ENCODE peak calls at places on chromosomes 5 and 9, in seven cellular contexts. P is GM12892, E is GM12878, Z is SK-N-SH, H is K562, T is HepG2, A is H1. V is an unnamed sample.

GRCh38 chr5:75373862-75374261 is 36.8 kb downstream of the HMGCR start:
- DNase-seq in P (no peak), E (no peak), Z (no peak), H (no peak), T (peak), A (no peak), V (no peak)

GRCh38 chr9:124657526-124657925 is 113.6 kb downstream of the NR6A1 start:
- DNase-seq in P (no peak), E (no peak), Z (no peak), H (no peak), T (no peak), A (no peak), V (no peak)

GRCh38 chr5:141478321-141478945 is 2.7 kb downstream of the PCDHGC3 start:
- DNase-seq in P (no peak), E (no peak), Z (no peak), H (no peak), T (no peak), A (peak), V (no peak)

GRCh38 chr5:32297181-32298055 is 15.3 kb downstream of the MTMR12 start:
- DNase-seq in P (no peak), E (no peak), Z (no peak), H (no peak), T (no peak), A (no peak), V (no peak)

GRCh38 chr9:85344901-85345300 is 396.9 kb downstream of the AGTPBP1 start:
- DNase-seq in P (no peak), E (no peak), Z (no peak), H (no peak), T (no peak), A (no peak), V (no peak)

GRCh38 chr9:136016882-136017812 is 56.0 kb upstream of the UBAC1 start:
- DNase-seq in P (peak), E (no peak), Z (peak), H (no peak), T (no peak), A (no peak), V (no peak)

GRCh38 chr5:23352437-23352836 is 155.0 kb upstream of the PRDM9 start:
- DNase-seq in P (no peak), E (no peak), Z (no peak), H (no peak), T (peak), A (peak), V (no peak)

GRCh38 chr5:118937393-118938061 is 50.8 kb downstream of the DTWD2 start:
- DNase-seq in P (no peak), E (peak), Z (no peak), H (no peak), T (peak), A (no peak), V (no peak)

GRCh38 chr5:155027993-155028629 is 14.6 kb downstream of the KIF4B start:
- DNase-seq in P (no peak), E (no peak), Z (no peak), H (no peak), T (peak), A (no peak), V (no peak)

GRCh38 chr9:22337261-22337660 is 109.4 kb upstream of the DMRTA1 start:
- DNase-seq in P (no peak), E (no peak), Z (no peak), H (no peak), T (no peak), A (no peak), V (no peak)

GRCh38 chr5:91361055-91361701 is 21.9 kb downstream of the ARRDC3 start:
- DNase-seq in P (no peak), E (peak), Z (no peak), H (no peak), T (no peak), A (no peak), V (no peak)

GRCh38 chr5:180643191-180643851 is 6.1 kb downstream of the FLT4 start:
- DNase-seq in P (peak), E (no peak), Z (peak), H (no peak), T (no peak), A (no peak), V (peak)

GRCh38 chr5:68337235-68337634 is 121.7 kb downstream of the PIK3R1 start:
- DNase-seq in P (no peak), E (no peak), Z (no peak), H (no peak), T (no peak), A (no peak), V (no peak)

GRCh38 chr5:136350339-136350738 is 15.0 kb downstream of the TRPC7 start:
- DNase-seq in P (no peak), E (no peak), Z (no peak), H (no peak), T (no peak), A (no peak), V (no peak)

GRCh38 chr9:91905237-91905650 is 44.8 kb downstream of the ROR2 start:
- DNase-seq in P (no peak), E (no peak), Z (no peak), H (no peak), T (no peak), A (no peak), V (no peak)

GRCh38 chr9:120608421-120608820 is 28.5 kb upstream of the CDK5RAP2 start:
- DNase-seq in P (no peak), E (no peak), Z (no peak), H (no peak), T (no peak), A (no peak), V (no peak)

GRCh38 chr9:129174724-129175514 is 3.1 kb downstream of the IER5L start:
- DNase-seq in P (no peak), E (no peak), Z (peak), H (peak), T (peak), A (no peak), V (no peak)

GRCh38 chr5:168706655-168707069 is 127.5 kb upstream of the PANK3 start:
- DNase-seq in P (no peak), E (no peak), Z (peak), H (no peak), T (peak), A (peak), V (no peak)

GRCh38 chr5:135566422-135567416 is 12.1 kb downstream of the CXCL14 start:
- DNase-seq in P (no peak), E (no peak), Z (no peak), H (peak), T (no peak), A (no peak), V (no peak)

GRCh38 chr9:79565245-79565644 is 6.5 kb upstream of the TLE4 start:
- DNase-seq in P (no peak), E (peak), Z (no peak), H (no peak), T (no peak), A (no peak), V (no peak)

GRCh38 chr9:131735238-131736181 is 4.4 kb downstream of the RAPGEF1 start:
- DNase-seq in P (no peak), E (no peak), Z (no peak), H (no peak), T (peak), A (no peak), V (no peak)

GRCh38 chr9:134940236-134941208 is 22.8 kb upstream of the FCN1 start:
- DNase-seq in P (no peak), E (no peak), Z (no peak), H (no peak), T (no peak), A (no peak), V (no peak)

GRCh38 chr9:90019596-90019995 is 414.8 kb downstream of the GADD45G start:
- DNase-seq in P (no peak), E (no peak), Z (no peak), H (no peak), T (no peak), A (no peak), V (no peak)

GRCh38 chr5:108381955-108382783 is at the start of gene FBXL17:
- DNase-seq in P (peak), E (peak), Z (peak), H (peak), T (peak), A (peak), V (peak)

GRCh38 chr5:161660806-161661205 is 24.7 kb upstream of the GABRA6 start:
- DNase-seq in P (no peak), E (no peak), Z (no peak), H (no peak), T (no peak), A (no peak), V (no peak)

GRCh38 chr5:65479527-65479926 is 2.2 kb downstream of the ADAMTS6 start:
- DNase-seq in P (no peak), E (no peak), Z (no peak), H (no peak), T (no peak), A (no peak), V (no peak)

GRCh38 chr9:82354260-82354659 is 365.7 kb downstream of the SPATA31D1 start:
- DNase-seq in P (no peak), E (no peak), Z (no peak), H (no peak), T (no peak), A (no peak), V (no peak)

GRCh38 chr9:13436591-13436990 is 157.1 kb upstream of the MPDZ start:
- DNase-seq in P (no peak), E (no peak), Z (no peak), H (no peak), T (no peak), A (no peak), V (no peak)

DNA sequence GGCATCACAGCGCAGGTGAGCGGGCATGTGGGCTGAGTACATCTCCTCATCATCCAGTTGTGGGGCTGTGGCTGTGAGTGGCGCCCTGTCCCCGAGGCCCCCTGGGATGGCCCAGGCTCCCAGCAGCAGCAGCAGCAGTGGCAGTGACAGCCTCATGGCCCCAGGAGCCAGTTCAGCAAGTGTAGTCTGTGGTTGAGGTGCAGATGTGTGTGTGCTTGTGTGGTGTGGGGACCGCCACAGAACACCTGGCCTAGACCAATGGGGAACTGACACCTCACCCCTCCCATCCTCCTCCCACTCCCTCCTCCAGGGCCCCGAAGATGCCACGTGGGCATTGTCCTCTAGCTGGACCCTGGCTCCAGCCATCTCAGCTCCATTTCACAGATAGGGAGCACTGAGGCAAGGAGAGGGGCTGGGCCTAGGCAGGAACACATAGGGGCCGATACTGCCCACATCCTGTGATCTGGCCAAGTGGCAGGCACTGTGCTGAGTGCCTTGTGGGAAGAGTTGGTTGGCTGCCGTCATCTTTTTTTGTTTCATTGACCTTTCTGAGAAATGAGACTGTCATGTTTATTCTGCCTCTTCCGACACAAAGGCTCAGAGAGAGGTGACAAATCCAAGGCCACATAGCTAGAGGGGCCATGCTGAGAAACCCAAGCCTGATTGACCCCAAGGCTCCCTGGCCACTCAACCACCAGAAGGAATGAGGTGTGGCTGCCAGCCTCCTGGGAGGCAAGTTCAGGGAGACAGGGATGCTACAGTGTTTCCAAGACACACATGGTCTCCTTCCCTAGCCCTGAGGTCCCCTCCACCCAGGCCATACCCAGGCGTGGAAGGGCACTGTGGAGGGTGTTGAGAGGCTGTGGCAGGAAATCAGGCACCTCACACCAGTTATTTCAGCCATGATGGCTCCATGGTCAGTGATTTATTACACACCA is at the start of gene MZB1:
- DNase-seq in P (peak), E (peak), Z (no peak), H (no peak), T (no peak), A (no peak), V (peak)
- TF ChIP-seq TAF1 in P (peak), E (peak), Z (no peak), H (no peak), T (no peak), A (no peak), V (peak)

GRCh38 chr9:113682297-113682771 is 193.8 kb upstream of the ZNF618 start:
- DNase-seq in P (no peak), E (no peak), Z (peak), H (peak), T (peak), A (peak), V (peak)
- TF ChIP-seq TAF1 in P (no peak), E (no peak), Z (no peak), H (no peak), T (no peak), A (no peak), V (no peak)

GRCh38 chr5:95172659-95173058 is 112.2 kb downstream of the MCTP1 start:
- DNase-seq in P (no peak), E (no peak), Z (no peak), H (no peak), T (no peak), A (no peak), V (no peak)

GRCh38 chr5:95181650-95182049 is 103.2 kb downstream of the MCTP1 start:
- DNase-seq in P (no peak), E (no peak), Z (no peak), H (no peak), T (peak), A (no peak), V (no peak)

DNA sequence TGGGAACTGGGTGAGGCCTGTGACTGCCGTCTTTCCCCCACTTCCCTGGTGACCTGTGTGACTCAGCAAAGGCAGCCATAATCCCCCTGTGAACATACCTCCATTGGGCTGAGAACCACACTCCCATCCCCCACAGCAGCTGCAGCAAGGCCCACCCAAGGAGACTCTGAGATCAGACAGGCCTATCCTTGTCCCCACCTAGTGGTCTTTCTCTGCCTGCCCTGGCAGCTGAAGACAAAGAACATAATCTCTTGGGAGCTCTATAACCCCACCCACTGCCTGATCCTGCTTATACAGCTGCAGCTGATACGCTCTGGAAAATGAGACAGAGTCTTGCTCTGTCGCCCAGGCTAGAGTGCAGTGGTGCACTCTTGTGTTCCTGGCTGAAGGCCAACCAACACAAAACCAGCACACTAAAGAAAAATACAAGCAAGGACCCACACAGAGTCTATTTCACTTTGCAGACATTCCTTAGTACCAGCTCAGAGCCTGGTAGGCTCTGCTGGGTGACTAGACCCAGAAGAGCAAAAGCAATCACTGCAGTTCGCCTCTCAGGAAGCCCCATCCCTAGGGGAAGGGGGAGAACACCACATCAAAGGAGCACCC is 106.7 kb downstream of the MCTP1 start:
- DNase-seq in P (no peak), E (peak), Z (no peak), H (no peak), T (peak), A (peak), V (no peak)
- TF ChIP-seq TAF1 in P (no peak), E (no peak), Z (no peak), H (no peak), T (no peak), A (peak), V (no peak)

DNA sequence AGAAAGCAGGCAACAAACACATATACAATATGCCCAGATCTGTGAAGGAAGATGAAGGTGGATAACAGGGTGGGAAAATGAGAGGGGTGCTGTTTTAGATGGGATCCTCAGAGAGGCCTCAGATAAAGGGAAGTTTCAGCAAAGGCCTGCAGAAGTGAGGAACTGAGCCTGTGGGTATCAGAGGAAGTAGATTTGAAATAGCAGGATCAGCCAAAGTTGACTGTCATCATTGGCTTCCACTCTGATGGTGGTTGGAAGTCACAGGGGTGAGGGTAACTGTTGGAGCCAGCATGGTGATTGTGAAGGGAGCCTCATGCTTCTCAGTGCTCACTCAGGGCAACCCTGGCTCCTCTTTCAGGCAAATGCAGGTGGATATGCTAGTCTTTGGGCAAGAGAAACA is 607.3 kb upstream of the CLINT1 start:
- DNase-seq in P (no peak), E (no peak), Z (no peak), H (no peak), T (no peak), A (no peak), V (no peak)
- TF ChIP-seq TAF1 in P (no peak), E (no peak), Z (no peak), H (no peak), T (no peak), A (no peak), V (no peak)